ENCODE peak calls at places on chromosomes 6 and 20, in six cellular contexts. One of them, this sample, is unnamed.

GRCh38 chr20:51497542-51498467 is 44.7 kb downstream of the NFATC2 start:
- DNase-seq in HepG2: no peak
- DNase-seq in A549: no peak
- DNase-seq in K562: no peak
- DNase-seq in endothelial cell of umbilical vein: peak; percentile 26
- DNase-seq in GM12878: peak; percentile 26
- DNase-seq in this sample: peak; percentile 80

GRCh38 chr20:36573798-36574277 is 441 bp downstream of the TGIF2 start:
- DNase-seq in HepG2: peak; percentile 48
- DNase-seq in A549: no peak
- DNase-seq in K562: peak; percentile 70
- DNase-seq in endothelial cell of umbilical vein: peak; percentile 29
- DNase-seq in GM12878: no peak
- DNase-seq in this sample: peak; percentile 86

GRCh38 chr20:45874576-45874975 is 6.5 kb upstream of the ZSWIM1 start:
- DNase-seq in HepG2: no peak
- DNase-seq in A549: no peak
- DNase-seq in K562: no peak
- DNase-seq in endothelial cell of umbilical vein: no peak
- DNase-seq in GM12878: no peak
- DNase-seq in this sample: peak; percentile 1

GRCh38 chr6:112620832-112621569 is 273.9 kb downstream of the RFPL4B start:
- DNase-seq in HepG2: no peak
- DNase-seq in A549: no peak
- DNase-seq in K562: no peak
- DNase-seq in endothelial cell of umbilical vein: no peak
- DNase-seq in GM12878: no peak
- DNase-seq in this sample: no peak

GRCh38 chr6:53042112-53042511 is 23.1 kb upstream of the FBXO9 start:
- DNase-seq in HepG2: peak; percentile 35
- DNase-seq in A549: peak; percentile 16
- DNase-seq in K562: no peak
- DNase-seq in endothelial cell of umbilical vein: peak; percentile 56
- DNase-seq in GM12878: no peak
- DNase-seq in this sample: no peak

GRCh38 chr6:52261229-52261628 is 16.9 kb upstream of the IL17F start:
- DNase-seq in HepG2: no peak
- DNase-seq in A549: no peak
- DNase-seq in K562: no peak
- DNase-seq in endothelial cell of umbilical vein: no peak
- DNase-seq in GM12878: no peak
- DNase-seq in this sample: no peak

GRCh38 chr6:161792887-161793286 is 519.0 kb upstream of the AGPAT4 start:
- DNase-seq in HepG2: no peak
- DNase-seq in A549: no peak
- DNase-seq in K562: no peak
- DNase-seq in endothelial cell of umbilical vein: no peak
- DNase-seq in GM12878: no peak
- DNase-seq in this sample: no peak

GRCh38 chr6:37418727-37419126 is 14.3 kb upstream of the CMTR1 start:
- DNase-seq in HepG2: no peak
- DNase-seq in A549: no peak
- DNase-seq in K562: no peak
- DNase-seq in endothelial cell of umbilical vein: no peak
- DNase-seq in GM12878: no peak
- DNase-seq in this sample: no peak

GRCh38 chr6:143734641-143735063 is 56.9 kb downstream of the PHACTR2 start:
- DNase-seq in HepG2: no peak
- DNase-seq in A549: no peak
- DNase-seq in K562: no peak
- DNase-seq in endothelial cell of umbilical vein: peak; percentile 82
- DNase-seq in GM12878: no peak
- DNase-seq in this sample: no peak

GRCh38 chr6:158069800-158070195 is 88.1 kb downstream of the SYNJ2 start:
- DNase-seq in HepG2: no peak
- DNase-seq in A549: no peak
- DNase-seq in K562: no peak
- DNase-seq in endothelial cell of umbilical vein: peak; percentile 90
- DNase-seq in GM12878: no peak
- DNase-seq in this sample: no peak

GRCh38 chr6:125149256-125150144 is 4.1 kb upstream of the TPD52L1 start:
- DNase-seq in HepG2: no peak
- DNase-seq in A549: no peak
- DNase-seq in K562: no peak
- DNase-seq in endothelial cell of umbilical vein: no peak
- DNase-seq in GM12878: no peak
- DNase-seq in this sample: no peak

GRCh38 chr6:28945360-28945759 is 21.6 kb upstream of the TRIM27 start:
- DNase-seq in HepG2: no peak
- DNase-seq in A549: no peak
- DNase-seq in K562: no peak
- DNase-seq in endothelial cell of umbilical vein: no peak
- DNase-seq in GM12878: no peak
- DNase-seq in this sample: peak; percentile 47

GRCh38 chr20:61959301-61959700 is 106.4 kb downstream of the TAF4 start:
- DNase-seq in HepG2: no peak
- DNase-seq in A549: peak; percentile 39
- DNase-seq in K562: peak; percentile 85
- DNase-seq in endothelial cell of umbilical vein: no peak
- DNase-seq in GM12878: no peak
- DNase-seq in this sample: no peak

GRCh38 chr20:47727170-47727880 is 58.0 kb downstream of the SULF2 start:
- DNase-seq in HepG2: no peak
- DNase-seq in A549: no peak
- DNase-seq in K562: no peak
- DNase-seq in endothelial cell of umbilical vein: no peak
- DNase-seq in GM12878: peak; percentile 81
- DNase-seq in this sample: peak; percentile 100

GRCh38 chr6:133809406-133809805 is 79.5 kb upstream of the TCF21 start:
- DNase-seq in HepG2: no peak
- DNase-seq in A549: no peak
- DNase-seq in K562: no peak
- DNase-seq in endothelial cell of umbilical vein: no peak
- DNase-seq in GM12878: no peak
- DNase-seq in this sample: no peak

GRCh38 chr20:49989234-49990065 is 6.7 kb downstream of the SNAI1 start:
- DNase-seq in HepG2: no peak
- DNase-seq in A549: peak; percentile 41
- DNase-seq in K562: peak; percentile 28
- DNase-seq in endothelial cell of umbilical vein: peak; percentile 71
- DNase-seq in GM12878: no peak
- DNase-seq in this sample: peak; percentile 80

GRCh38 chr6:47147175-47147727 is 105.1 kb upstream of the ADGRF1 start:
- DNase-seq in HepG2: peak; percentile 50
- DNase-seq in A549: no peak
- DNase-seq in K562: no peak
- DNase-seq in endothelial cell of umbilical vein: no peak
- DNase-seq in GM12878: no peak
- DNase-seq in this sample: no peak

GRCh38 chr20:21125072-21125848 is 622 bp upstream of the KIZ start:
- DNase-seq in HepG2: peak; percentile 88
- DNase-seq in A549: peak; percentile 76
- DNase-seq in K562: no peak
- DNase-seq in endothelial cell of umbilical vein: no peak
- DNase-seq in GM12878: no peak
- DNase-seq in this sample: no peak

GRCh38 chr20:11891081-11891826 is 26.4 kb upstream of the BTBD3 start:
- DNase-seq in HepG2: peak; percentile 80
- DNase-seq in A549: peak; percentile 43
- DNase-seq in K562: peak; percentile 54
- DNase-seq in endothelial cell of umbilical vein: peak; percentile 66
- DNase-seq in GM12878: no peak
- DNase-seq in this sample: peak; percentile 86

GRCh38 chr6:155224031-155224451 is 39.8 kb upstream of the CLDN20 start:
- DNase-seq in HepG2: peak; percentile 79
- DNase-seq in A549: peak; percentile 60
- DNase-seq in K562: no peak
- DNase-seq in endothelial cell of umbilical vein: peak; percentile 90
- DNase-seq in GM12878: peak; percentile 81
- DNase-seq in this sample: peak; percentile 64

DNA sequence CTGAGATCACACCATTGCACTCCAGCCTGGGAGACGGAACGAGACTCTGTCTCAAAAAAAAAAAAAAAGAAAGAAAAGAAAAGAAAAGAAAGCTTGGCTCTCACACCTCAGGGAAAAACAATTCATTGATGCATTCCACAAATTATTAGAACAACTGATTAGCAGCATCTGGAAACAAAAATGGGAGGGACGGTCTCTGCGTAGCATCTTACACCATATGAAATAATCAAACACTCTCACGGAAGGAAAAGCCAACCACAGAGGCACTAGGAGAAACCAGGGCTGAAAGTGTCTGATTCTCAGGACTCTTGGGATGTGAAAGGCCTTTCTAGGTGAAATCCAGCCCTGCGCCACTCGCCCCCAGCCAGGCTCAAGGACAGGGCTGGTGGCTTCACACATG is 2.3 kb upstream of the HELZ2 start:
- DNase-seq in HepG2: no peak
- DNase-seq in A549: no peak
- DNase-seq in K562: no peak
- DNase-seq in endothelial cell of umbilical vein: no peak
- DNase-seq in GM12878: no peak
- DNase-seq in this sample: no peak
- TF ChIP-seq MYC in HepG2: no peak
- TF ChIP-seq MYC in A549: no peak
- TF ChIP-seq MYC in K562: no peak
- TF ChIP-seq MYC in endothelial cell of umbilical vein: no peak
- TF ChIP-seq MYC in GM12878: no peak
- TF ChIP-seq MYC in this sample: no peak

GRCh38 chr6:71906813-71907212 is 20.5 kb downstream of the RIMS1 start:
- DNase-seq in HepG2: no peak
- DNase-seq in A549: no peak
- DNase-seq in K562: no peak
- DNase-seq in endothelial cell of umbilical vein: no peak
- DNase-seq in GM12878: no peak
- DNase-seq in this sample: no peak
- TF ChIP-seq POLR2A in HepG2: no peak
- TF ChIP-seq POLR2A in A549: no peak
- TF ChIP-seq POLR2A in K562: no peak
- TF ChIP-seq POLR2A in endothelial cell of umbilical vein: no peak
- TF ChIP-seq POLR2A in GM12878: no peak
- TF ChIP-seq POLR2A in this sample: no peak

DNA sequence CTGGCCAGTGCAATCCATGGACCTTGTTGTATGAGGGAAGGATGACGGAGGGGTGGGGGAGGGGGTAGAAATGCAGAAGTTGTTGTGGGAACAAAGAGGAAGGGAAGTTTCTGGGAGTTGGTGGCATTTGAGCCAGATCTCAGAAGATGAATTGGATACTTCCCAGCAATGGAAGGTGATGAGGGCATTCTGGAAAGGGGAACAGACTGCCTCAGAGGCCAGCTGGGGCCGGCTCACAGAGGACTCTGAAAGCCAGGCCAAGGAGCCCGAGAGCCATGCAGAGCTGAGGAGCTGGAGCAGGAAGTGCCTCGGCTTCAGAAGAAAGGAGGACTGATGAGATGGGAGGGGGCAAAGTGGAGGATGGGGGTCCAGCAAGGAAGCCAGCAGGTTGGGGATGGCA is 2.6 kb downstream of the TMEM74B start:
- DNase-seq in HepG2: no peak
- DNase-seq in A549: no peak
- DNase-seq in K562: no peak
- DNase-seq in endothelial cell of umbilical vein: no peak
- DNase-seq in GM12878: no peak
- DNase-seq in this sample: no peak
- TF ChIP-seq CTCF in HepG2: no peak
- TF ChIP-seq CTCF in A549: no peak
- TF ChIP-seq CTCF in K562: no peak
- TF ChIP-seq CTCF in endothelial cell of umbilical vein: no peak
- TF ChIP-seq CTCF in GM12878: no peak
- TF ChIP-seq CTCF in this sample: no peak

GRCh38 chr6:2224847-2225382 is 20.5 kb downstream of the GMDS start:
- DNase-seq in HepG2: no peak
- DNase-seq in A549: no peak
- DNase-seq in K562: no peak
- DNase-seq in endothelial cell of umbilical vein: no peak
- DNase-seq in GM12878: no peak
- DNase-seq in this sample: no peak

GRCh38 chr6:2225422-2226392 is 19.7 kb downstream of the GMDS start:
- DNase-seq in HepG2: peak; percentile 99
- DNase-seq in A549: peak; percentile 21
- DNase-seq in K562: no peak
- DNase-seq in endothelial cell of umbilical vein: peak; percentile 39
- DNase-seq in GM12878: no peak
- DNase-seq in this sample: no peak

GRCh38 chr6:2221724-2222274 is 23.6 kb downstream of the GMDS start:
- DNase-seq in HepG2: no peak
- DNase-seq in A549: no peak
- DNase-seq in K562: no peak
- DNase-seq in endothelial cell of umbilical vein: no peak
- DNase-seq in GM12878: no peak
- DNase-seq in this sample: no peak

GRCh38 chr6:2220154-2220553 is 25.3 kb downstream of the GMDS start:
- DNase-seq in HepG2: no peak
- DNase-seq in A549: no peak
- DNase-seq in K562: no peak
- DNase-seq in endothelial cell of umbilical vein: no peak
- DNase-seq in GM12878: no peak
- DNase-seq in this sample: no peak

GRCh38 chr6:2222275-2222842 is 23.0 kb downstream of the GMDS start:
- DNase-seq in HepG2: no peak
- DNase-seq in A549: no peak
- DNase-seq in K562: no peak
- DNase-seq in endothelial cell of umbilical vein: peak; percentile 58
- DNase-seq in GM12878: no peak
- DNase-seq in this sample: no peak
- TF ChIP-seq MYC in HepG2: no peak
- TF ChIP-seq MYC in A549: no peak
- TF ChIP-seq MYC in K562: no peak
- TF ChIP-seq MYC in endothelial cell of umbilical vein: no peak
- TF ChIP-seq MYC in GM12878: no peak
- TF ChIP-seq MYC in this sample: no peak

GRCh38 chr6:31403283-31403989 is at the start of gene MICA:
- DNase-seq in HepG2: peak; percentile 91
- DNase-seq in A549: peak; percentile 85
- DNase-seq in K562: peak; percentile 98
- DNase-seq in endothelial cell of umbilical vein: peak; percentile 90
- DNase-seq in GM12878: no peak
- DNase-seq in this sample: peak; percentile 86
- TF ChIP-seq POLR2A in HepG2: peak; percentile 70
- TF ChIP-seq POLR2A in A549: peak; percentile 74
- TF ChIP-seq POLR2A in K562: peak; percentile 81
- TF ChIP-seq POLR2A in endothelial cell of umbilical vein: peak; percentile 91
- TF ChIP-seq POLR2A in GM12878: no peak
- TF ChIP-seq POLR2A in this sample: no peak

GRCh38 chr6:149961728-149962425 is 1.9 kb upstream of the ULBP1 start:
- DNase-seq in HepG2: no peak
- DNase-seq in A549: peak; percentile 53
- DNase-seq in K562: no peak
- DNase-seq in endothelial cell of umbilical vein: peak; percentile 34
- DNase-seq in GM12878: no peak
- DNase-seq in this sample: peak; percentile 52
- TF ChIP-seq CTCF in HepG2: peak; percentile 13
- TF ChIP-seq CTCF in A549: no peak
- TF ChIP-seq CTCF in K562: peak; percentile 26
- TF ChIP-seq CTCF in endothelial cell of umbilical vein: peak; percentile 28
- TF ChIP-seq CTCF in GM12878: peak; percentile 10
- TF ChIP-seq CTCF in this sample: no peak

DNA sequence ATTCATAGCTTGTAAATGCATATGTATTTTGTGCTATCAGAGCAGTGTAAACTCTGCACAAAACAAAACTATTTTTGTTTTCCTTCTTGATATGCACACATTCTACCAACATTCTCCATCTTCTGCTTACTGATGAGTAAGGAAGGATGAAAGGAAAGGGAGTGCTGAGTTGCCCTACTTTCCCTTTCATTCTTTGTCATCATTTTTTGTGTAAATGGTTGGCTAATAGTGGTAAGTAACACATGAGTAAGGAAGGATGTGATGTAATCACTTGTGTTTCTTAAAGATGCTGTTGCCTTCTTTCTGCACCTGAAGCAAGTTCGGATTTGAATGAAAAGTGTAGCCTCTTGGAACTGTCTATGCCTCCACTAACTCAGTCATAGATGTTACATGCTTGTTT is 4.6 kb upstream of the REV3L start:
- DNase-seq in HepG2: no peak
- DNase-seq in A549: no peak
- DNase-seq in K562: no peak
- DNase-seq in endothelial cell of umbilical vein: no peak
- DNase-seq in GM12878: peak; percentile 83
- DNase-seq in this sample: peak; percentile 71
- TF ChIP-seq MYC in HepG2: no peak
- TF ChIP-seq MYC in A549: no peak
- TF ChIP-seq MYC in K562: no peak
- TF ChIP-seq MYC in endothelial cell of umbilical vein: no peak
- TF ChIP-seq MYC in GM12878: no peak
- TF ChIP-seq MYC in this sample: no peak